ENCODE peak calls at places on chromosome 13, in ten cellular contexts. Z is endothelial cell; F is amygdala; Y is GM12878; S is activated T-helper 2 cell treated with anti-CD3 and anti-CD28 coated beads, Interferon-gamma antibody, Interleukin-2, Interleukin-4, amounts not matched to agents 10 μg/mL and 5 μg/mL and 100 μg/mL, durations not matched to agents 14 hours and 24 hours and 36 hours; H is COR-L47; R is activated naive CD8-positive, alpha-beta T cell treated with anti-CD3 and anti-CD28 coated beads, Interleukin-2, amount 50 U/mL, for 24 hours; Q is stimulated activated CD4-positive, alpha-beta T cell treated with anti-CD3 and anti-CD28 coated beads, Interleukin-15, amount 100 ng/mL, for 1 hour; L is NCI-H1105; U is GM12892. K is an unnamed sample.

GRCh38 chr13:72025836-72026235 is 158.8 kb upstream of the DACH1 start:
- DNase-seq in Z (no peak), F (no peak), Y (no peak), S (no peak), H (no peak), R (no peak), Q (no peak), L (no peak), U (no peak), K (no peak)

GRCh38 chr13:74767031-74767430 is 632.8 kb upstream of the KLF12 start:
- DNase-seq in Z (no peak), F (no peak), Y (no peak), S (no peak), H (no peak), R (no peak), Q (no peak), L (no peak), U (no peak), K (no peak)

GRCh38 chr13:59531571-59532091 is 632.1 kb downstream of the DIAPH3 start:
- DNase-seq in Z (peak), F (peak), Y (no peak), S (no peak), H (peak), R (no peak), Q (no peak), L (peak), U (no peak), K (no peak)

GRCh38 chr13:42330991-42331390 is 59.0 kb downstream of the AKAP11 start:
- DNase-seq in Z (no peak), F (no peak), Y (no peak), S (no peak), H (no peak), R (no peak), Q (no peak), L (no peak), U (no peak), K (no peak)

GRCh38 chr13:36891752-36892151 is 28.3 kb downstream of the SMAD9 start:
- DNase-seq in Z (no peak), F (no peak), Y (no peak), S (no peak), H (no peak), R (no peak), Q (no peak), L (no peak), U (no peak), K (no peak)

GRCh38 chr13:113817860-113818691 is 45.8 kb downstream of the GAS6 start:
- DNase-seq in Z (no peak), F (no peak), Y (no peak), S (no peak), H (no peak), R (no peak), Q (no peak), L (no peak), U (no peak), K (no peak)

GRCh38 chr13:75635621-75636338 is at the start of gene LMO7:
- DNase-seq in Z (peak), F (no peak), Y (no peak), S (peak), H (peak), R (peak), Q (peak), L (no peak), U (peak), K (peak)

GRCh38 chr13:65856464-65856863 is 1373.7 kb downstream of the PCDH9 start:
- DNase-seq in Z (no peak), F (no peak), Y (no peak), S (no peak), H (no peak), R (no peak), Q (no peak), L (no peak), U (no peak), K (no peak)

GRCh38 chr13:22432690-22433089 is 748.1 kb upstream of the SGCG start:
- DNase-seq in Z (no peak), F (no peak), Y (no peak), S (no peak), H (no peak), R (no peak), Q (no peak), L (no peak), U (no peak), K (no peak)

GRCh38 chr13:47146136-47146535 is 249.3 kb upstream of the HTR2A start:
- DNase-seq in Z (no peak), F (no peak), Y (no peak), S (no peak), H (no peak), R (no peak), Q (no peak), L (no peak), U (no peak), K (no peak)

GRCh38 chr13:30234763-30235162 is 72.6 kb downstream of the KATNAL1 start:
- DNase-seq in Z (no peak), F (no peak), Y (no peak), S (no peak), H (peak), R (no peak), Q (no peak), L (no peak), U (no peak), K (no peak)

GRCh38 chr13:70353096-70353495 is 244.8 kb upstream of the KLHL1 start:
- DNase-seq in Z (no peak), F (no peak), Y (no peak), S (no peak), H (no peak), R (no peak), Q (no peak), L (no peak), U (no peak), K (no peak)

GRCh38 chr13:113774177-113775107 is 15.4 kb downstream of the TMEM255B start:
- DNase-seq in Z (no peak), F (no peak), Y (no peak), S (no peak), H (no peak), R (no peak), Q (no peak), L (no peak), U (no peak), K (no peak)

GRCh38 chr13:113995051-113995601 is 21.2 kb upstream of the C13orf46 start:
- DNase-seq in Z (no peak), F (no peak), Y (no peak), S (no peak), H (no peak), R (no peak), Q (no peak), L (no peak), U (no peak), K (no peak)

GRCh38 chr13:46553886-46554855 is 1.2 kb downstream of the LRCH1 start:
- DNase-seq in Z (peak), F (peak), Y (no peak), S (peak), H (peak), R (peak), Q (peak), L (peak), U (peak), K (peak)

GRCh38 chr13:99953138-99953755 is 18.3 kb downstream of the ZIC5 start:
- DNase-seq in Z (no peak), F (no peak), Y (no peak), S (no peak), H (no peak), R (no peak), Q (no peak), L (no peak), U (no peak), K (no peak)

GRCh38 chr13:30145709-30146367 is 161.5 kb downstream of the KATNAL1 start:
- DNase-seq in Z (no peak), F (no peak), Y (peak), S (no peak), H (no peak), R (no peak), Q (no peak), L (no peak), U (no peak), K (peak)

GRCh38 chr13:105363747-105364177 is 1171.7 kb downstream of the EFNB2 start:
- DNase-seq in Z (no peak), F (no peak), Y (no peak), S (no peak), H (peak), R (no peak), Q (no peak), L (peak), U (no peak), K (no peak)

GRCh38 chr13:72536668-72537399 is 190.6 kb downstream of the MZT1 start:
- DNase-seq in Z (no peak), F (no peak), Y (no peak), S (no peak), H (no peak), R (no peak), Q (no peak), L (no peak), U (no peak), K (no peak)

GRCh38 chr13:47289578-47289977 is 392.7 kb upstream of the HTR2A start:
- DNase-seq in Z (no peak), F (no peak), Y (no peak), S (no peak), H (no peak), R (no peak), Q (no peak), L (no peak), U (no peak), K (no peak)

GRCh38 chr13:111076156-111077013 is 38.7 kb upstream of the ARHGEF7 start:
- DNase-seq in Z (no peak), F (no peak), Y (no peak), S (no peak), H (no peak), R (no peak), Q (no peak), L (no peak), U (no peak), K (no peak)

GRCh38 chr13:34733720-34734119 is 208.3 kb upstream of the NBEA start:
- DNase-seq in Z (no peak), F (no peak), Y (no peak), S (no peak), H (no peak), R (no peak), Q (no peak), L (no peak), U (no peak), K (no peak)

GRCh38 chr13:48808689-48809088 is 155.0 kb downstream of the CYSLTR2 start:
- DNase-seq in Z (no peak), F (no peak), Y (no peak), S (no peak), H (no peak), R (no peak), Q (no peak), L (no peak), U (no peak), K (no peak)

GRCh38 chr13:26996965-26997752 is 174.5 kb downstream of the USP12 start:
- DNase-seq in Z (no peak), F (no peak), Y (peak), S (no peak), H (no peak), R (no peak), Q (no peak), L (no peak), U (peak), K (peak)

GRCh38 chr13:64930636-64931035 is 2299.5 kb downstream of the PCDH9 start:
- DNase-seq in Z (no peak), F (no peak), Y (no peak), S (no peak), H (no peak), R (no peak), Q (no peak), L (no peak), U (no peak), K (no peak)